ENCODE peak calls at places on chromosomes 13 and 19, in nine cellular contexts. W is GM13977, B is pancreas, Y is thoracic aorta, O is MM.1S, C is cardiac fibroblast, N is endodermal cell, G is fibroblast of pulmonary artery, I is Caco-2. X is an unnamed sample.

GRCh38 chr19:35585844-35586243 is at the start of gene PMIS2:
- DNase-seq in W (no peak), B (no peak), Y (no peak), O (no peak), C (peak), N (peak), G (no peak), I (no peak), X (no peak)

GRCh38 chr13:44068737-44069136 is 189.0 kb downstream of the LACC1 start:
- DNase-seq in W (no peak), B (no peak), Y (no peak), O (no peak), C (peak), N (no peak), G (peak), I (no peak), X (no peak)

GRCh38 chr13:29954082-29955043 is 103.9 kb upstream of the UBL3 start:
- DNase-seq in W (no peak), B (no peak), Y (no peak), O (no peak), C (no peak), N (no peak), G (no peak), I (peak), X (no peak)

GRCh38 chr13:66716502-66716901 is 513.6 kb downstream of the PCDH9 start:
- DNase-seq in W (no peak), B (no peak), Y (no peak), O (no peak), C (no peak), N (no peak), G (no peak), I (no peak), X (no peak)

GRCh38 chr19:33389574-33390119 is 16.1 kb downstream of the CEBPG start:
- DNase-seq in W (no peak), B (peak), Y (no peak), O (no peak), C (no peak), N (no peak), G (no peak), I (no peak), X (peak)

GRCh38 chr19:50266896-50267295 is 62.3 kb downstream of the KCNC3 start:
- DNase-seq in W (peak), B (no peak), Y (no peak), O (peak), C (no peak), N (peak), G (no peak), I (peak), X (peak)

GRCh38 chr13:27621116-27621365 is 651 bp upstream of the POLR1D start:
- DNase-seq in W (no peak), B (no peak), Y (no peak), O (no peak), C (no peak), N (no peak), G (no peak), I (no peak), X (no peak)

GRCh38 chr13:106530209-106530906 is 5.1 kb downstream of the EFNB2 start:
- DNase-seq in W (no peak), B (no peak), Y (no peak), O (no peak), C (no peak), N (no peak), G (no peak), I (no peak), X (no peak)

GRCh38 chr13:93326427-93326826 is 99.8 kb downstream of the GPC6 start:
- DNase-seq in W (no peak), B (no peak), Y (no peak), O (no peak), C (no peak), N (no peak), G (no peak), I (no peak), X (no peak)

GRCh38 chr13:94073006-94073744 is 406.3 kb downstream of the DCT start:
- DNase-seq in W (no peak), B (no peak), Y (no peak), O (no peak), C (peak), N (no peak), G (peak), I (no peak), X (no peak)

GRCh38 chr13:92967923-92968322 is 258.7 kb upstream of the GPC6 start:
- DNase-seq in W (no peak), B (no peak), Y (no peak), O (peak), C (peak), N (peak), G (peak), I (peak), X (no peak)

GRCh38 chr13:21825186-21825585 is 154.3 kb downstream of the FGF9 start:
- DNase-seq in W (no peak), B (no peak), Y (no peak), O (no peak), C (no peak), N (no peak), G (no peak), I (peak), X (no peak)

GRCh38 chr19:48565090-48565489 is 13.1 kb downstream of the SULT2B1 start:
- DNase-seq in W (no peak), B (no peak), Y (no peak), O (no peak), C (peak), N (peak), G (peak), I (peak), X (no peak)

GRCh38 chr13:44843403-44843802 is 145.9 kb downstream of the NUFIP1 start:
- DNase-seq in W (no peak), B (no peak), Y (no peak), O (no peak), C (peak), N (no peak), G (peak), I (no peak), X (no peak)

GRCh38 chr13:114089751-114090400 is 42.5 kb downstream of the RASA3 start:
- DNase-seq in W (no peak), B (no peak), Y (no peak), O (no peak), C (no peak), N (peak), G (no peak), I (no peak), X (no peak)

GRCh38 chr13:20370815-20371421 is 138.8 kb upstream of the GJB6 start:
- DNase-seq in W (no peak), B (no peak), Y (no peak), O (no peak), C (no peak), N (no peak), G (no peak), I (no peak), X (no peak)

GRCh38 chr19:8569066-8569761 is 8.0 kb downstream of the MYO1F start:
- DNase-seq in W (peak), B (no peak), Y (no peak), O (peak), C (peak), N (no peak), G (peak), I (no peak), X (peak)

GRCh38 chr19:13122275-13122878 is 4.3 kb downstream of the NACC1 start:
- DNase-seq in W (no peak), B (no peak), Y (no peak), O (no peak), C (no peak), N (no peak), G (no peak), I (no peak), X (no peak)

GRCh38 chr19:16861875-16862274 is 26.9 kb upstream of the F2RL3 start:
- DNase-seq in W (no peak), B (no peak), Y (no peak), O (no peak), C (no peak), N (no peak), G (no peak), I (no peak), X (no peak)

GRCh38 chr19:17579523-17580244 is 24.2 kb downstream of the COLGALT1 start:
- DNase-seq in W (peak), B (peak), Y (no peak), O (no peak), C (peak), N (peak), G (peak), I (peak), X (peak)

GRCh38 chr13:20461481-20461859 is 64.2 kb downstream of the CRYL1 start:
- DNase-seq in W (no peak), B (no peak), Y (no peak), O (no peak), C (peak), N (no peak), G (peak), I (no peak), X (no peak)

GRCh38 chr19:41354343-41354974 is 737 bp upstream of the TGFB1 start:
- DNase-seq in W (no peak), B (peak), Y (no peak), O (no peak), C (no peak), N (no peak), G (no peak), I (no peak), X (no peak)
- TF ChIP-seq CTCF in W (no peak), B (no peak), Y (no peak), O (no peak), C (no peak), N (no peak), G (no peak), I (no peak), X (no peak)

GRCh38 chr13:33493672-33494365 is 208.3 kb upstream of the STARD13 start:
- DNase-seq in W (no peak), B (no peak), Y (no peak), O (no peak), C (no peak), N (no peak), G (no peak), I (no peak), X (no peak)

GRCh38 chr13:33496336-33496735 is 210.8 kb upstream of the STARD13 start:
- DNase-seq in W (no peak), B (no peak), Y (no peak), O (no peak), C (no peak), N (no peak), G (no peak), I (no peak), X (no peak)

GRCh38 chr13:33494596-33495214 is 209.2 kb upstream of the STARD13 start:
- DNase-seq in W (no peak), B (no peak), Y (no peak), O (no peak), C (peak), N (no peak), G (peak), I (no peak), X (no peak)

GRCh38 chr13:33497146-33497845 is 211.7 kb upstream of the STARD13 start:
- DNase-seq in W (no peak), B (no peak), Y (no peak), O (no peak), C (peak), N (no peak), G (no peak), I (no peak), X (no peak)
- TF ChIP-seq CTCF in W (no peak), B (no peak), Y (no peak), O (no peak), C (no peak), N (no peak), G (no peak), I (no peak), X (no peak)

GRCh38 chr19:45402469-45403070 is 2.3 kb downstream of the PPP1R13L start:
- DNase-seq in W (peak), B (peak), Y (no peak), O (no peak), C (peak), N (peak), G (no peak), I (no peak), X (peak)
- TF ChIP-seq CTCF in W (peak), B (peak), Y (peak), O (no peak), C (no peak), N (peak), G (no peak), I (peak), X (peak)

GRCh38 chr19:15253076-15253475 is 20.8 kb upstream of the EPHX3 start:
- DNase-seq in W (no peak), B (no peak), Y (no peak), O (no peak), C (no peak), N (no peak), G (no peak), I (no peak), X (no peak)

GRCh38 chr19:15252398-15253018 is 20.3 kb upstream of the EPHX3 start:
- DNase-seq in W (no peak), B (no peak), Y (no peak), O (no peak), C (peak), N (peak), G (peak), I (no peak), X (no peak)

GRCh38 chr19:15250635-15250993 is 18.4 kb upstream of the EPHX3 start:
- DNase-seq in W (no peak), B (no peak), Y (no peak), O (no peak), C (no peak), N (no peak), G (no peak), I (no peak), X (no peak)

GRCh38 chr19:15251010-15251748 is 18.9 kb upstream of the EPHX3 start:
- DNase-seq in W (no peak), B (no peak), Y (peak), O (no peak), C (peak), N (no peak), G (peak), I (no peak), X (no peak)

GRCh38 chr19:15251749-15252397 is 19.6 kb upstream of the EPHX3 start:
- DNase-seq in W (no peak), B (peak), Y (peak), O (no peak), C (peak), N (peak), G (peak), I (peak), X (no peak)
- TF ChIP-seq CTCF in W (no peak), B (no peak), Y (peak), O (no peak), C (peak), N (peak), G (peak), I (peak), X (no peak)

DNA sequence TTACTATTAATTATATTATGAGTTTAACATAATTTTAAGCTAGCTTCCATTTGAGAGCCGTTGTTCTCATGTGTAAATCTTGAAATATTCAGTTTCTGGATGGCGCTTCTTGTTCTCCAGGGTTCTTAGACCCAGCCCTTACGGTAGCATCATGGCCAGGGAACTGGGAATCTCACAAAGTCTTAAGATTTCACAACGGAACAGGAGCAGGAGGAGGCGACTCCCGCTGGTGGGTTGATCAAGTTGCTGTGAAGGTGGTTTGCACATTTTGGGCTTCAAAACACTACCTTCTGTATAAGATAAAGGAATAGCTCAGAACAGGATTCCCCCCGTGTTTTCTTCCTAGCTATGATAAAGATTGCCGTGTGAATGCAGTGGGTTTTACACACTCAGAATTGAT is 2.8 kb downstream of the NAXD start:
- DNase-seq in W (no peak), B (no peak), Y (no peak), O (no peak), C (no peak), N (no peak), G (no peak), I (no peak), X (no peak)
- TF ChIP-seq CTCF in W (no peak), B (no peak), Y (no peak), O (no peak), C (no peak), N (peak), G (no peak), I (no peak), X (no peak)

GRCh38 chr19:3793799-3794198 is 7.6 kb upstream of the MATK start:
- DNase-seq in W (no peak), B (no peak), Y (no peak), O (no peak), C (no peak), N (no peak), G (no peak), I (no peak), X (no peak)

GRCh38 chr19:3792114-3792513 is 5.9 kb upstream of the MATK start:
- DNase-seq in W (no peak), B (no peak), Y (no peak), O (no peak), C (no peak), N (no peak), G (no peak), I (no peak), X (no peak)

GRCh38 chr19:3790941-3791340 is 4.8 kb upstream of the MATK start:
- DNase-seq in W (no peak), B (no peak), Y (no peak), O (no peak), C (no peak), N (no peak), G (no peak), I (no peak), X (no peak)

GRCh38 chr19:3788991-3789778 is 3.0 kb upstream of the MATK start:
- DNase-seq in W (no peak), B (no peak), Y (no peak), O (no peak), C (no peak), N (peak), G (no peak), I (no peak), X (no peak)

DNA sequence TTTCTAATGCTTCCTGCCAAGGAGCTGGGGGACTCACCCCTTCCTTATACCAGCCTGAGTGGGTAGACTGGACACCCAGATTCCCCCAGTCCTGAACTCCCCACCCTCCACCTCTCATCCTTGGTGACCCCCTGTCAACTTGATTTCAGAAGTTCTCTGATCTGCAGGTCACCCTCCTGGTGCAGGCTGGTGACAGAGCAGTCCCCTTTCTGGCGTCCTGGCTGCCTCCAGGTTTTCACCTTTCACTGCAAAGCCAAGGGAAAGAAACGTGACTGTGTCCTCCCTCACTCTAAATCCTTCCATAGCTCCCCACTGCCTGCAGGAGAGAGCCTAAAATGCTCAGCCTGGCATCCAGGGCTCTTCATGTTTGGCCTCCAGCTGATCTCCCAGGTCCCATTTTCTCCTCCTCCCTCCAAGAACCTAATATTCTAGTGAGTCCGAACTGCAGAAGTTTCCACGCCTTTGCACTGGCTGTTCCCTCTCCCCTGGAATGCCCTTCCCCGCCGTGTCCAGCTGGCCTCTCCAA is 4.1 kb upstream of the MATK start:
- DNase-seq in W (no peak), B (no peak), Y (no peak), O (no peak), C (no peak), N (no peak), G (no peak), I (no peak), X (no peak)
- TF ChIP-seq CTCF in W (no peak), B (no peak), Y (no peak), O (no peak), C (no peak), N (no peak), G (no peak), I (no peak), X (no peak)

GRCh38 chr13:97751477-97751876 is 202.0 kb upstream of the IPO5 start:
- DNase-seq in W (no peak), B (no peak), Y (no peak), O (no peak), C (no peak), N (no peak), G (no peak), I (no peak), X (no peak)

GRCh38 chr13:97758317-97758716 is 195.2 kb upstream of the IPO5 start:
- DNase-seq in W (no peak), B (no peak), Y (no peak), O (no peak), C (peak), N (no peak), G (peak), I (no peak), X (no peak)

GRCh38 chr13:97753269-97753668 is 200.2 kb upstream of the IPO5 start:
- DNase-seq in W (no peak), B (no peak), Y (no peak), O (no peak), C (no peak), N (no peak), G (no peak), I (no peak), X (no peak)

GRCh38 chr13:97757807-97758206 is 195.7 kb upstream of the IPO5 start:
- DNase-seq in W (no peak), B (no peak), Y (no peak), O (no peak), C (peak), N (no peak), G (peak), I (no peak), X (no peak)

DNA sequence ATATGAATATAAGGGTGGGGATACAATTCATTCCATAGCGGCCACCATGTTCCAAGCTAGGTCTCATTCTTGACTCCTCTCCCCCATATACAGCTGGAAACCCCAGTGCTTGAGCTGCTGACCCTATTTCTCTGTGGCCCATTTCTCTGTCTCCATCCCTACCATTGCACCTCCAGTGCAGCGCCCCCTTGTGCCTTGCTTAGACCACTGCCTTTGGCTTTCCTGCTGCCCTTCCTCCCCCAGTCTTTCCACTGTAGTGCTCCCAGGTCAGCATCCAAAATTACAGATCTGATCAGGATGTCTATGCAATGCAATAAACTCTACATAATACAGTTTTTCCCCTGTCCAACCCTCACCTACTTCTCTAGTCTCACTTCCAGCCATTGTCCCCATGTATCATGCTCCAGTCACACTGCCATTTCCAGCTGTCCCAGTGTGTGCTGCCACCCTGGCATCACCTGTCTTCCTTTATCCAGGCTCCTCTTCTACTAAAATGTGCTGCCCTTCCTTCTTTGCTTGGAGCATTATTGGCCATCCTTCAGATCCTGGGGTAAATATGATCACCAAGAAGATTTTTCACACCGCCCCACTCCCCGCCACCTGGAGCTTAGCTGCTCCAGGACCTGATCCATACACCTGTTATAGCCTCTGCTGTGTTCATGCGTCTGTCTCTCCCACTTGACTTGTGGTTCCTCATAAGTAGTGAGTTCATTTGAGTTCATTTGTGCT is 199.4 kb upstream of the IPO5 start:
- DNase-seq in W (no peak), B (no peak), Y (no peak), O (no peak), C (no peak), N (peak), G (no peak), I (no peak), X (no peak)
- TF ChIP-seq CTCF in W (peak), B (no peak), Y (no peak), O (no peak), C (peak), N (peak), G (no peak), I (no peak), X (no peak)

GRCh38 chr19:1791879-1792278 is 20.2 kb downstream of the ATP8B3 start:
- DNase-seq in W (no peak), B (no peak), Y (no peak), O (no peak), C (no peak), N (no peak), G (no peak), I (no peak), X (no peak)
- TF ChIP-seq CTCF in W (no peak), B (no peak), Y (no peak), O (peak), C (no peak), N (no peak), G (no peak), I (no peak), X (no peak)

X was measured in GM10248.